ENCODE peak calls at places on chromosome 16, in seven cellular contexts. K is ACHN; Y is GM04504; R is anterior cingulate cortex; I is NCI-H2029; E is IMR-90; J is activated T-helper 9 cell treated with anti-CD3 and anti-CD28 coated beads, Interleukin-2, amount 50 U/mL, for 16 hours. B is an unnamed sample.

GRCh38 chr16:66605177-66605999 is 884 bp downstream of the CMTM3 start:
- DNase-seq in K (peak), Y (no peak), R (no peak), I (no peak), E (peak), J (peak), B (no peak)

GRCh38 chr16:23207485-23207884 is 24.9 kb downstream of the SCNN1G start:
- DNase-seq in K (no peak), Y (no peak), R (no peak), I (peak), E (no peak), J (no peak), B (peak)

GRCh38 chr16:87212026-87212425 is 105.2 kb downstream of the C16orf95 start:
- DNase-seq in K (no peak), Y (no peak), R (no peak), I (no peak), E (peak), J (no peak), B (no peak)

GRCh38 chr16:1082266-1082951 is 9.9 kb downstream of the SSTR5 start:
- DNase-seq in K (peak), Y (no peak), R (no peak), I (no peak), E (peak), J (no peak), B (no peak)

GRCh38 chr16:23187341-23187740 is 4.8 kb downstream of the SCNN1G start:
- DNase-seq in K (no peak), Y (no peak), R (no peak), I (no peak), E (no peak), J (no peak), B (no peak)

GRCh38 chr16:12319464-12320030 is 343.0 kb downstream of the SNX29 start:
- DNase-seq in K (no peak), Y (no peak), R (no peak), I (peak), E (no peak), J (no peak), B (peak)

GRCh38 chr16:46891910-46892309 is 7.7 kb downstream of the GPT2 start:
- DNase-seq in K (no peak), Y (no peak), R (no peak), I (no peak), E (no peak), J (no peak), B (no peak)

GRCh38 chr16:1105888-1106620 is 10.0 kb upstream of the C1QTNF8 start:
- DNase-seq in K (peak), Y (peak), R (peak), I (peak), E (peak), J (peak), B (no peak)

GRCh38 chr16:24906901-24907300 is 61.1 kb downstream of the SLC5A11 start:
- DNase-seq in K (no peak), Y (no peak), R (no peak), I (no peak), E (no peak), J (no peak), B (no peak)

GRCh38 chr16:14405611-14406537 is 224.2 kb downstream of the PARN start:
- DNase-seq in K (peak), Y (no peak), R (no peak), I (no peak), E (no peak), J (no peak), B (peak)

GRCh38 chr16:88853336-88853941 is 3.3 kb downstream of the GALNS start:
- DNase-seq in K (no peak), Y (no peak), R (no peak), I (no peak), E (peak), J (no peak), B (no peak)

GRCh38 chr16:14650629-14651028 is 17.9 kb downstream of the BFAR start:
- DNase-seq in K (no peak), Y (no peak), R (no peak), I (no peak), E (no peak), J (no peak), B (no peak)

GRCh38 chr16:68503334-68503733 is 35.8 kb upstream of the ZFP90 start:
- DNase-seq in K (no peak), Y (peak), R (no peak), I (no peak), E (peak), J (no peak), B (no peak)

GRCh38 chr16:4624827-4625616 is 396 bp downstream of the MGRN1 start:
- DNase-seq in K (peak), Y (no peak), R (peak), I (no peak), E (peak), J (peak), B (no peak)

GRCh38 chr16:78925071-78925714 is 675.3 kb downstream of the MAF start:
- DNase-seq in K (peak), Y (no peak), R (no peak), I (no peak), E (no peak), J (peak), B (no peak)

GRCh38 chr16:69741951-69742904 is 12.5 kb downstream of the NOB1 start:
- DNase-seq in K (peak), Y (no peak), R (no peak), I (no peak), E (peak), J (no peak), B (no peak)

GRCh38 chr16:88805887-88806393 is 2.4 kb downstream of the CDT1 start:
- DNase-seq in K (no peak), Y (no peak), R (no peak), I (no peak), E (no peak), J (no peak), B (no peak)

GRCh38 chr16:52705192-52705591 is 158.2 kb upstream of the TOX3 start:
- DNase-seq in K (no peak), Y (no peak), R (no peak), I (no peak), E (no peak), J (no peak), B (no peak)

GRCh38 chr16:964696-965395 is 5.9 kb downstream of the LMF1 start:
- DNase-seq in K (no peak), Y (no peak), R (no peak), I (peak), E (no peak), J (peak), B (no peak)

GRCh38 chr16:19138601-19139000 is 24.8 kb downstream of the ITPRIPL2 start:
- DNase-seq in K (no peak), Y (peak), R (no peak), I (peak), E (peak), J (no peak), B (no peak)

GRCh38 chr16:4411684-4412083 is 4.7 kb downstream of the CORO7 start:
- DNase-seq in K (no peak), Y (no peak), R (peak), I (no peak), E (peak), J (no peak), B (peak)

GRCh38 chr16:87127061-87127765 is 190.0 kb downstream of the C16orf95 start:
- DNase-seq in K (no peak), Y (no peak), R (no peak), I (no peak), E (peak), J (no peak), B (no peak)

GRCh38 chr16:88327566-88328312 is 55.0 kb upstream of the ZNF469 start:
- DNase-seq in K (no peak), Y (no peak), R (no peak), I (no peak), E (no peak), J (no peak), B (no peak)

GRCh38 chr16:15682105-15682570 is 32.1 kb downstream of the NDE1 start:
- DNase-seq in K (peak), Y (peak), R (no peak), I (no peak), E (peak), J (peak), B (no peak)

GRCh38 chr16:8516471-8516870 is 73.8 kb downstream of the TMEM114 start:
- DNase-seq in K (no peak), Y (no peak), R (no peak), I (no peak), E (no peak), J (no peak), B (no peak)

GRCh38 chr16:89369266-89369895 is 121.0 kb downstream of the ANKRD11 start:
- DNase-seq in K (no peak), Y (no peak), R (no peak), I (no peak), E (no peak), J (no peak), B (no peak)

GRCh38 chr16:28974007-28974436 is 556 bp upstream of the SPNS1 start:
- DNase-seq in K (peak), Y (peak), R (peak), I (peak), E (peak), J (no peak), B (peak)

GRCh38 chr16:11896776-11897175 is 19.0 kb downstream of the GSPT1 start:
- DNase-seq in K (peak), Y (peak), R (no peak), I (no peak), E (peak), J (no peak), B (no peak)

GRCh38 chr16:72959301-72959996 is 88.5 kb downstream of the ZFHX3 start:
- DNase-seq in K (no peak), Y (no peak), R (no peak), I (no peak), E (no peak), J (no peak), B (no peak)

GRCh38 chr16:67279296-67280089 is at the start of gene PLEKHG4:
- DNase-seq in K (peak), Y (peak), R (no peak), I (peak), E (peak), J (peak), B (peak)

GRCh38 chr16:10788665-10789064 is 29.9 kb downstream of the TVP23A start:
- DNase-seq in K (no peak), Y (no peak), R (no peak), I (no peak), E (no peak), J (no peak), B (no peak)

GRCh38 chr16:67019171-67019570 is 9.8 kb upstream of the CBFB start:
- DNase-seq in K (no peak), Y (no peak), R (no peak), I (no peak), E (no peak), J (no peak), B (no peak)

GRCh38 chr16:78434401-78434800 is 334.9 kb downstream of the WWOX start:
- DNase-seq in K (no peak), Y (no peak), R (no peak), I (no peak), E (no peak), J (no peak), B (no peak)

GRCh38 chr16:64738321-64738960 is 383.4 kb downstream of the CDH11 start:
- DNase-seq in K (no peak), Y (no peak), R (no peak), I (no peak), E (peak), J (no peak), B (no peak)

GRCh38 chr16:74607967-74608356 is 1.0 kb upstream of the GLG1 start:
- DNase-seq in K (no peak), Y (no peak), R (no peak), I (no peak), E (peak), J (no peak), B (peak)

GRCh38 chr16:2148714-2149629 is 547 bp downstream of the RAB26 start:
- DNase-seq in K (peak), Y (no peak), R (no peak), I (no peak), E (no peak), J (no peak), B (no peak)

GRCh38 chr16:79283578-79283977 is 317.0 kb downstream of the MAF start:
- DNase-seq in K (no peak), Y (no peak), R (no peak), I (no peak), E (no peak), J (peak), B (no peak)

B was measured in SHP77 treated with DMSO at 0.1 percent for 48 hours.